ENCODE peak calls at places on chromosome 3, in nine cellular contexts. E is endothelial cell; D is AG04450; L is EH; Z is NCI-H2081; V is stimulated activated CD4-positive, alpha-beta T cell treated with anti-CD3 and anti-CD28 coated beads, Interleukin-2, amount 100 ng/mL, for 4 hours; N is lower lobe of right lung; S is stimulated activated CD8-positive, alpha-beta memory T cell treated with anti-CD3 and anti-CD28 coated beads, Interleukin-4, amount 100 ng/mL, for 48 hours; U is activated CD4-positive, CD25-positive, alpha-beta regulatory T cell treated with anti-CD3 and anti-CD28 coated beads, Interleukin-2, amount 50 U/mL, for 72 hours. K is an unnamed sample.

GRCh38 chr3:65807225-65807624 is 231.5 kb downstream of the MAGI1 start:
- DNase-seq in E (no peak), D (no peak), L (no peak), Z (no peak), V (no peak), N (no peak), S (no peak), U (no peak), K (no peak)

GRCh38 chr3:125628212-125628611 is 32.9 kb upstream of the OSBPL11 start:
- DNase-seq in E (no peak), D (no peak), L (no peak), Z (no peak), V (no peak), N (no peak), S (no peak), U (no peak), K (no peak)

GRCh38 chr3:112815981-112816380 is 30.7 kb downstream of the CD200R1L start:
- DNase-seq in E (no peak), D (peak), L (peak), Z (no peak), V (no peak), N (no peak), S (no peak), U (no peak), K (no peak)

GRCh38 chr3:172446198-172446597 is 2.1 kb downstream of the GHSR start:
- DNase-seq in E (no peak), D (no peak), L (no peak), Z (no peak), V (no peak), N (no peak), S (no peak), U (no peak), K (no peak)

GRCh38 chr3:9955067-9955502 is 2.9 kb upstream of the PRRT3 start:
- DNase-seq in E (no peak), D (no peak), L (peak), Z (peak), V (no peak), N (no peak), S (no peak), U (no peak), K (peak)

GRCh38 chr3:119295816-119296484 is 1.8 kb downstream of the ARHGAP31 start:
- DNase-seq in E (no peak), D (no peak), L (peak), Z (no peak), V (no peak), N (no peak), S (no peak), U (no peak), K (no peak)

GRCh38 chr3:117553461-117553860 is 843.9 kb downstream of the TUSC7 start:
- DNase-seq in E (no peak), D (no peak), L (peak), Z (no peak), V (no peak), N (no peak), S (no peak), U (no peak), K (no peak)

GRCh38 chr3:124560406-124561215 is 169.6 kb upstream of the UMPS start:
- DNase-seq in E (no peak), D (no peak), L (peak), Z (no peak), V (no peak), N (no peak), S (no peak), U (no peak), K (no peak)

GRCh38 chr3:8938021-8938420 is 25.3 kb downstream of the RAD18 start:
- DNase-seq in E (no peak), D (no peak), L (peak), Z (no peak), V (no peak), N (no peak), S (no peak), U (no peak), K (peak)

GRCh38 chr3:143586565-143586964 is 261.7 kb downstream of the SLC9A9 start:
- DNase-seq in E (no peak), D (no peak), L (no peak), Z (no peak), V (no peak), N (no peak), S (no peak), U (no peak), K (no peak)

GRCh38 chr3:65245133-65246076 is 557.6 kb upstream of the ADAMTS9 start:
- DNase-seq in E (no peak), D (no peak), L (peak), Z (no peak), V (no peak), N (no peak), S (no peak), U (no peak), K (no peak)

K was measured in HepG2.